ENCODE peak calls at places on chromosomes 2 and 18, in seven cellular contexts. One of them, this sample, is unnamed.

GRCh38 chr2:71884303-71885042 is 263.2 kb downstream of the CYP26B1 start:
- DNase-seq in frontal cortex: no peak
- DNase-seq in CD8-positive, alpha-beta memory T cell: no peak
- DNase-seq in posterior cingulate gyrus: no peak
- DNase-seq in H9: no peak
- DNase-seq in OCI-LY7: no peak
- DNase-seq in stimulated activated CD8-positive, alpha-beta memory T cell treated with anti-CD3 and anti-CD28 coated beads, Interleukin-4, amount 100 ng/mL, for 48 hours: no peak
- DNase-seq in this sample: no peak

GRCh38 chr2:107986278-107987217 is at the start of gene SLC5A7:
- DNase-seq in frontal cortex: no peak
- DNase-seq in CD8-positive, alpha-beta memory T cell: no peak
- DNase-seq in posterior cingulate gyrus: no peak
- DNase-seq in H9: peak
- DNase-seq in OCI-LY7: no peak
- DNase-seq in stimulated activated CD8-positive, alpha-beta memory T cell treated with anti-CD3 and anti-CD28 coated beads, Interleukin-4, amount 100 ng/mL, for 48 hours: no peak
- DNase-seq in this sample: no peak

GRCh38 chr2:186543561-186544131 is 46.2 kb upstream of the ITGAV start:
- DNase-seq in frontal cortex: no peak
- DNase-seq in CD8-positive, alpha-beta memory T cell: no peak
- DNase-seq in posterior cingulate gyrus: no peak
- DNase-seq in H9: no peak
- DNase-seq in OCI-LY7: no peak
- DNase-seq in stimulated activated CD8-positive, alpha-beta memory T cell treated with anti-CD3 and anti-CD28 coated beads, Interleukin-4, amount 100 ng/mL, for 48 hours: no peak
- DNase-seq in this sample: no peak

GRCh38 chr2:55156326-55156725 is 75.8 kb downstream of the CLHC1 start:
- DNase-seq in frontal cortex: no peak
- DNase-seq in CD8-positive, alpha-beta memory T cell: no peak
- DNase-seq in posterior cingulate gyrus: no peak
- DNase-seq in H9: no peak
- DNase-seq in OCI-LY7: no peak
- DNase-seq in stimulated activated CD8-positive, alpha-beta memory T cell treated with anti-CD3 and anti-CD28 coated beads, Interleukin-4, amount 100 ng/mL, for 48 hours: no peak
- DNase-seq in this sample: no peak

GRCh38 chr2:23905155-23905554 is 21.8 kb downstream of the ATAD2B start:
- DNase-seq in frontal cortex: no peak
- DNase-seq in CD8-positive, alpha-beta memory T cell: no peak
- DNase-seq in posterior cingulate gyrus: no peak
- DNase-seq in H9: no peak
- DNase-seq in OCI-LY7: no peak
- DNase-seq in stimulated activated CD8-positive, alpha-beta memory T cell treated with anti-CD3 and anti-CD28 coated beads, Interleukin-4, amount 100 ng/mL, for 48 hours: no peak
- DNase-seq in this sample: no peak

GRCh38 chr18:11047817-11048216 is 101.6 kb downstream of the PIEZO2 start:
- DNase-seq in frontal cortex: no peak
- DNase-seq in CD8-positive, alpha-beta memory T cell: no peak
- DNase-seq in posterior cingulate gyrus: no peak
- DNase-seq in H9: no peak
- DNase-seq in OCI-LY7: no peak
- DNase-seq in stimulated activated CD8-positive, alpha-beta memory T cell treated with anti-CD3 and anti-CD28 coated beads, Interleukin-4, amount 100 ng/mL, for 48 hours: no peak
- DNase-seq in this sample: no peak

GRCh38 chr2:128380061-128380889 is 61.6 kb upstream of the HS6ST1 start:
- DNase-seq in frontal cortex: no peak
- DNase-seq in CD8-positive, alpha-beta memory T cell: no peak
- DNase-seq in posterior cingulate gyrus: no peak
- DNase-seq in H9: peak
- DNase-seq in OCI-LY7: no peak
- DNase-seq in stimulated activated CD8-positive, alpha-beta memory T cell treated with anti-CD3 and anti-CD28 coated beads, Interleukin-4, amount 100 ng/mL, for 48 hours: no peak
- DNase-seq in this sample: no peak

GRCh38 chr2:219514196-219514761 is at the start of gene ASIC4:
- DNase-seq in frontal cortex: peak
- DNase-seq in CD8-positive, alpha-beta memory T cell: no peak
- DNase-seq in posterior cingulate gyrus: no peak
- DNase-seq in H9: no peak
- DNase-seq in OCI-LY7: no peak
- DNase-seq in stimulated activated CD8-positive, alpha-beta memory T cell treated with anti-CD3 and anti-CD28 coated beads, Interleukin-4, amount 100 ng/mL, for 48 hours: no peak
- DNase-seq in this sample: no peak

This sample was measured in NCI-H1048.